ENCODE peak calls at places on chromosomes 3 and 15, in eight cellular contexts. One of them, this sample, is unnamed.

GRCh38 chr15:99450896-99451358 is 114.9 kb upstream of the MEF2A start:
- DNase-seq in tibial nerve: peak
- DNase-seq in GM13976: peak
- DNase-seq in choroid plexus epithelial cell: peak
- DNase-seq in upper lobe of right lung: peak
- DNase-seq in OCI-LY7: no peak
- DNase-seq in brain microvascular endothelial cell: peak
- DNase-seq in adrenal gland: peak
- DNase-seq in this sample: peak

GRCh38 chr15:25055356-25056068 is 100.7 kb downstream of the SNRPN start:
- DNase-seq in tibial nerve: peak
- DNase-seq in adrenal gland: no peak
- DNase-seq in upper lobe of right lung: peak
- DNase-seq in OCI-LY7: no peak
- DNase-seq in brain microvascular endothelial cell: no peak
- DNase-seq in choroid plexus epithelial cell: no peak
- DNase-seq in GM13976: no peak
- DNase-seq in this sample: no peak

GRCh38 chr3:130800829-130801228 is 54.2 kb upstream of the PIK3R4 start:
- DNase-seq in OCI-LY7: no peak
- DNase-seq in adrenal gland: no peak
- DNase-seq in tibial nerve: no peak
- DNase-seq in upper lobe of right lung: no peak
- DNase-seq in GM13976: no peak
- DNase-seq in brain microvascular endothelial cell: no peak
- DNase-seq in choroid plexus epithelial cell: no peak
- DNase-seq in this sample: peak

GRCh38 chr3:130671545-130671944 is 75.1 kb downstream of the PIK3R4 start:
- DNase-seq in adrenal gland: no peak
- DNase-seq in brain microvascular endothelial cell: no peak
- DNase-seq in upper lobe of right lung: no peak
- DNase-seq in tibial nerve: no peak
- DNase-seq in OCI-LY7: no peak
- DNase-seq in choroid plexus epithelial cell: no peak
- DNase-seq in GM13976: no peak
- DNase-seq in this sample: no peak

GRCh38 chr3:41742127-41742526 is 219.8 kb downstream of the ULK4 start:
- DNase-seq in choroid plexus epithelial cell: no peak
- DNase-seq in tibial nerve: no peak
- DNase-seq in adrenal gland: no peak
- DNase-seq in OCI-LY7: no peak
- DNase-seq in upper lobe of right lung: no peak
- DNase-seq in brain microvascular endothelial cell: no peak
- DNase-seq in GM13976: no peak
- DNase-seq in this sample: no peak

GRCh38 chr15:41207687-41208448 is 22.7 kb downstream of the EXD1 start:
- DNase-seq in OCI-LY7: no peak
- DNase-seq in choroid plexus epithelial cell: peak
- DNase-seq in upper lobe of right lung: no peak
- DNase-seq in brain microvascular endothelial cell: peak
- DNase-seq in adrenal gland: no peak
- DNase-seq in tibial nerve: no peak
- DNase-seq in GM13976: no peak
- DNase-seq in this sample: no peak

GRCh38 chr15:91426412-91426811 is 326.4 kb downstream of the SV2B start:
- DNase-seq in OCI-LY7: no peak
- DNase-seq in adrenal gland: no peak
- DNase-seq in choroid plexus epithelial cell: no peak
- DNase-seq in upper lobe of right lung: no peak
- DNase-seq in GM13976: no peak
- DNase-seq in tibial nerve: no peak
- DNase-seq in brain microvascular endothelial cell: no peak
- DNase-seq in this sample: peak

GRCh38 chr3:182486459-182486858 is 306.8 kb upstream of the ATP11B start:
- DNase-seq in choroid plexus epithelial cell: no peak
- DNase-seq in upper lobe of right lung: no peak
- DNase-seq in adrenal gland: no peak
- DNase-seq in GM13976: no peak
- DNase-seq in tibial nerve: no peak
- DNase-seq in brain microvascular endothelial cell: no peak
- DNase-seq in OCI-LY7: no peak
- DNase-seq in this sample: no peak

GRCh38 chr15:92277776-92278175 is 115.9 kb upstream of the ST8SIA2 start:
- DNase-seq in GM13976: peak
- DNase-seq in choroid plexus epithelial cell: peak
- DNase-seq in OCI-LY7: peak
- DNase-seq in upper lobe of right lung: no peak
- DNase-seq in brain microvascular endothelial cell: peak
- DNase-seq in adrenal gland: peak
- DNase-seq in tibial nerve: peak
- DNase-seq in this sample: peak

GRCh38 chr15:101054991-101055390 is 135.8 kb downstream of the LRRK1 start:
- DNase-seq in adrenal gland: no peak
- DNase-seq in brain microvascular endothelial cell: no peak
- DNase-seq in GM13976: no peak
- DNase-seq in OCI-LY7: no peak
- DNase-seq in upper lobe of right lung: no peak
- DNase-seq in tibial nerve: peak
- DNase-seq in choroid plexus epithelial cell: no peak
- DNase-seq in this sample: no peak

GRCh38 chr15:99282129-99282528 is 30.8 kb downstream of the LRRC28 start:
- DNase-seq in choroid plexus epithelial cell: no peak
- DNase-seq in upper lobe of right lung: no peak
- DNase-seq in GM13976: no peak
- DNase-seq in brain microvascular endothelial cell: no peak
- DNase-seq in OCI-LY7: no peak
- DNase-seq in tibial nerve: no peak
- DNase-seq in adrenal gland: no peak
- DNase-seq in this sample: no peak

GRCh38 chr3:16945330-16945729 is 60.6 kb downstream of the PLCL2 start:
- DNase-seq in brain microvascular endothelial cell: peak
- DNase-seq in upper lobe of right lung: no peak
- DNase-seq in tibial nerve: no peak
- DNase-seq in OCI-LY7: no peak
- DNase-seq in choroid plexus epithelial cell: peak
- DNase-seq in adrenal gland: no peak
- DNase-seq in GM13976: no peak
- DNase-seq in this sample: no peak

GRCh38 chr3:112351823-112352222 is 18.9 kb downstream of the CD200 start:
- DNase-seq in OCI-LY7: no peak
- DNase-seq in GM13976: no peak
- DNase-seq in tibial nerve: no peak
- DNase-seq in brain microvascular endothelial cell: no peak
- DNase-seq in upper lobe of right lung: no peak
- DNase-seq in adrenal gland: no peak
- DNase-seq in choroid plexus epithelial cell: peak
- DNase-seq in this sample: no peak

GRCh38 chr3:113405180-113405579 is 36.1 kb downstream of the CFAP44 start:
- DNase-seq in upper lobe of right lung: no peak
- DNase-seq in OCI-LY7: no peak
- DNase-seq in tibial nerve: no peak
- DNase-seq in brain microvascular endothelial cell: peak
- DNase-seq in GM13976: peak
- DNase-seq in choroid plexus epithelial cell: peak
- DNase-seq in adrenal gland: no peak
- DNase-seq in this sample: no peak

GRCh38 chr3:179867961-179868360 is 168.8 kb downstream of the PEX5L start:
- DNase-seq in choroid plexus epithelial cell: no peak
- DNase-seq in brain microvascular endothelial cell: no peak
- DNase-seq in OCI-LY7: no peak
- DNase-seq in GM13976: no peak
- DNase-seq in adrenal gland: no peak
- DNase-seq in upper lobe of right lung: no peak
- DNase-seq in tibial nerve: no peak
- DNase-seq in this sample: no peak

GRCh38 chr15:88193415-88193814 is 63.1 kb downstream of the NTRK3 start:
- DNase-seq in OCI-LY7: no peak
- DNase-seq in choroid plexus epithelial cell: no peak
- DNase-seq in upper lobe of right lung: no peak
- DNase-seq in tibial nerve: no peak
- DNase-seq in brain microvascular endothelial cell: no peak
- DNase-seq in GM13976: no peak
- DNase-seq in adrenal gland: no peak
- DNase-seq in this sample: no peak

GRCh38 chr3:7929319-7929889 is 572.2 kb upstream of the LMCD1 start:
- DNase-seq in adrenal gland: no peak
- DNase-seq in upper lobe of right lung: no peak
- DNase-seq in brain microvascular endothelial cell: no peak
- DNase-seq in tibial nerve: no peak
- DNase-seq in GM13976: no peak
- DNase-seq in OCI-LY7: no peak
- DNase-seq in choroid plexus epithelial cell: no peak
- DNase-seq in this sample: no peak

GRCh38 chr15:49923671-49924070 is 195.4 kb downstream of the ATP8B4 start:
- DNase-seq in choroid plexus epithelial cell: no peak
- DNase-seq in GM13976: no peak
- DNase-seq in OCI-LY7: no peak
- DNase-seq in tibial nerve: no peak
- DNase-seq in brain microvascular endothelial cell: no peak
- DNase-seq in adrenal gland: no peak
- DNase-seq in upper lobe of right lung: no peak
- DNase-seq in this sample: no peak

GRCh38 chr3:111072016-111072891 is 638 bp downstream of the NECTIN3 start:
- DNase-seq in OCI-LY7: no peak
- DNase-seq in brain microvascular endothelial cell: peak
- DNase-seq in choroid plexus epithelial cell: peak
- DNase-seq in upper lobe of right lung: peak
- DNase-seq in tibial nerve: peak
- DNase-seq in adrenal gland: peak
- DNase-seq in GM13976: peak
- DNase-seq in this sample: peak

GRCh38 chr3:174035317-174035886 is 637.9 kb downstream of the NLGN1 start:
- DNase-seq in brain microvascular endothelial cell: no peak
- DNase-seq in GM13976: no peak
- DNase-seq in adrenal gland: no peak
- DNase-seq in choroid plexus epithelial cell: peak
- DNase-seq in OCI-LY7: no peak
- DNase-seq in tibial nerve: no peak
- DNase-seq in upper lobe of right lung: no peak
- DNase-seq in this sample: no peak

GRCh38 chr15:75641176-75641498 is 1.1 kb upstream of the IMP3 start:
- DNase-seq in adrenal gland: no peak
- DNase-seq in upper lobe of right lung: no peak
- DNase-seq in brain microvascular endothelial cell: no peak
- DNase-seq in choroid plexus epithelial cell: no peak
- DNase-seq in tibial nerve: no peak
- DNase-seq in GM13976: no peak
- DNase-seq in OCI-LY7: no peak
- DNase-seq in this sample: no peak
- TF ChIP-seq CTCF in adrenal gland: no peak
- TF ChIP-seq CTCF in upper lobe of right lung: no peak
- TF ChIP-seq CTCF in brain microvascular endothelial cell: no peak
- TF ChIP-seq CTCF in choroid plexus epithelial cell: no peak
- TF ChIP-seq CTCF in tibial nerve: no peak
- TF ChIP-seq CTCF in GM13976: no peak
- TF ChIP-seq CTCF in OCI-LY7: no peak
- TF ChIP-seq CTCF in this sample: no peak

DNA sequence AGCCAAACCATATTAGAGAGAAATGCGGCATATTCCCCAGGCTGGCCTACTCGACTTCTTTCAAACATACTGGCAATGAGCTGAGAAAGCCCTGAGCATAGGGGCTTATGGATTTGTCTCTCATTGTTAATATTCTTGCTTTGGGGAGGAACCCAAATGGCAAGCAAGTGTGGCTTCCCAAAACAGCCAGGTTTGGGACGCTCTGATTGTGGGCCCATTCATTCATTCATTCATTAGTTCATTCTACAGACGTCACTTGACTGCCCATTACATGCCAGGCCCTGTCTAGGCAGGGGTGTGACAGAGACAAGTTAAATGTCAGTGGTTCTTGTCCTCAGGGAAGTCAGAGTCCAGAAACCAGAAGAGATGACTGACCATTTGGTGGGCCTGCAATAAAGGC is 77.4 kb upstream of the THBS1 start:
- DNase-seq in GM13976: no peak
- DNase-seq in choroid plexus epithelial cell: no peak
- DNase-seq in brain microvascular endothelial cell: no peak
- DNase-seq in tibial nerve: no peak
- DNase-seq in OCI-LY7: no peak
- DNase-seq in upper lobe of right lung: no peak
- DNase-seq in adrenal gland: no peak
- DNase-seq in this sample: no peak
- TF ChIP-seq CTCF in GM13976: no peak
- TF ChIP-seq CTCF in choroid plexus epithelial cell: no peak
- TF ChIP-seq CTCF in brain microvascular endothelial cell: no peak
- TF ChIP-seq CTCF in tibial nerve: no peak
- TF ChIP-seq CTCF in OCI-LY7: no peak
- TF ChIP-seq CTCF in upper lobe of right lung: no peak
- TF ChIP-seq CTCF in adrenal gland: no peak
- TF ChIP-seq CTCF in this sample: no peak

DNA sequence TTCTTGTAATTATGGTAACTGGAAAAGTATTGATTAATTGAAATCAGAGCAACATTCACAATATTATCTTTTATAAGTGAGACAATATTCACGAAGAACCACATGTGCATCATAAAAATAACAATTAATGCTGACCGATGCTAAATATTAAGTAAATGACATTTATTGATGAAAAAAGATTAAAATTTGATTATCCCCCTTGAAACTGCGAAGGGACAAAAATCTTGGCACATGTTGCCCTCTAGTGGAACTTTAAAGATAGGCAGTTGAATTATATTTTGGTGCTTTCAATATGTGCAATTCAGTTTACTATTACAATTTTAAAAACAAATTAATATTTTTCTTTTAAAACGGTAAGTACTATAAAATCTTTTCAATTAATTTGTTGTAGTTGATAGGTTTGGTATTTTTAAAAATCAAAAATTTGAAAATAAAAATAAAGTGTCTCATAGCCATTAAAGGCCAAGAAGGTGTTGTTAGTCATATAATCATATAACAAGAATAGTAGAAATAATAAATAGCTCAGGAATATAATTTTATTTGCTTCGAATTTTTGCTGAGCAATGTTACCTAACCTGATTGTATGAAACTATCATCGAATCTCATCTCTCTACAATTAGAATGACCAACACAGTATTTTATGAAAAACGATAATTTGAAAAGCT is 270.2 kb downstream of the ROBO1 start:
- DNase-seq in OCI-LY7: peak
- DNase-seq in choroid plexus epithelial cell: peak
- DNase-seq in adrenal gland: no peak
- DNase-seq in GM13976: peak
- DNase-seq in brain microvascular endothelial cell: no peak
- DNase-seq in upper lobe of right lung: no peak
- DNase-seq in tibial nerve: no peak
- DNase-seq in this sample: no peak
- TF ChIP-seq CTCF in OCI-LY7: peak
- TF ChIP-seq CTCF in choroid plexus epithelial cell: peak
- TF ChIP-seq CTCF in adrenal gland: peak
- TF ChIP-seq CTCF in GM13976: peak
- TF ChIP-seq CTCF in brain microvascular endothelial cell: peak
- TF ChIP-seq CTCF in upper lobe of right lung: peak
- TF ChIP-seq CTCF in tibial nerve: no peak
- TF ChIP-seq CTCF in this sample: peak

DNA sequence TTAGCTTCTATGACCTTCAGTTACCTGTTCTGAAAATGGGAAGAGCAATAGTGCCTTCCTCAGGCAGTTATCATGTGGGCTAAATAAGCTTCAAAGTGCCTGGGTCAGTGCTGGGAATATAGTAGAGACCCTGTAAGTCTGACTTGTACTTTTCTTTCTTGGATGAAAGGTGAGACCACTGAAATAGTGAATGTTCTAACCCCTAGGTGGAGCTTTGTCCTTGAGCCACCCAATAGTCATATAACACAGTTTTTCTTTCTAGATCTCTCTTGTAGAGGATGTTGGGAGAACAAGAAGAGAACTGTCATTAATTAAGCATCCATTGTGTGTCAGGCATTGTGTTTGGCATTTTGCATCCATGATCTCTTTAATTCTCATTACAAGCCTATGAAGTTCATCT is 13.0 kb upstream of the BFSP2 start:
- DNase-seq in adrenal gland: no peak
- DNase-seq in choroid plexus epithelial cell: peak
- DNase-seq in OCI-LY7: peak
- DNase-seq in brain microvascular endothelial cell: no peak
- DNase-seq in upper lobe of right lung: no peak
- DNase-seq in tibial nerve: no peak
- DNase-seq in GM13976: no peak
- DNase-seq in this sample: no peak
- TF ChIP-seq CTCF in adrenal gland: no peak
- TF ChIP-seq CTCF in choroid plexus epithelial cell: no peak
- TF ChIP-seq CTCF in OCI-LY7: peak
- TF ChIP-seq CTCF in brain microvascular endothelial cell: peak
- TF ChIP-seq CTCF in upper lobe of right lung: no peak
- TF ChIP-seq CTCF in tibial nerve: no peak
- TF ChIP-seq CTCF in GM13976: no peak
- TF ChIP-seq CTCF in this sample: peak

This sample was measured in Calu3.